ENCODE peak calls at places on chromosomes 11 and 22, in five cellular contexts. One of them, this sample, is unnamed.

GRCh38 chr11:100830978-100831732 is 144.1 kb downstream of the ARHGAP42 start:
- DNase-seq in colonic mucosa: no peak
- DNase-seq in ovary: no peak
- DNase-seq in HL-60: no peak
- DNase-seq in HCT116: no peak
- DNase-seq in this sample: no peak

GRCh38 chr11:27700351-27701261 is at the start of gene BDNF:
- DNase-seq in colonic mucosa: no peak
- DNase-seq in ovary: no peak
- DNase-seq in HL-60: no peak
- DNase-seq in HCT116: no peak
- DNase-seq in this sample: no peak

GRCh38 chr11:120546312-120547205 is 35.0 kb downstream of the GRIK4 start:
- DNase-seq in colonic mucosa: peak; percentile 55
- DNase-seq in ovary: peak; percentile 81
- DNase-seq in HL-60: no peak
- DNase-seq in HCT116: peak; percentile 58
- DNase-seq in this sample: no peak

GRCh38 chr22:40524392-40525249 is 111.9 kb downstream of the MRTFA start:
- DNase-seq in colonic mucosa: no peak
- DNase-seq in ovary: no peak
- DNase-seq in HL-60: no peak
- DNase-seq in HCT116: no peak
- DNase-seq in this sample: no peak

GRCh38 chr11:118928870-118929495 is 3.3 kb upstream of the BCL9L start:
- DNase-seq in colonic mucosa: peak; percentile 65
- DNase-seq in ovary: no peak
- DNase-seq in HL-60: no peak
- DNase-seq in HCT116: no peak
- DNase-seq in this sample: no peak

GRCh38 chr22:39454385-39454871 is 2.4 kb upstream of the MGAT3 start:
- DNase-seq in colonic mucosa: peak; percentile 46
- DNase-seq in ovary: no peak
- DNase-seq in HL-60: no peak
- DNase-seq in HCT116: no peak
- DNase-seq in this sample: no peak

GRCh38 chr22:28600546-28601143 is 79.0 kb downstream of the TTC28 start:
- DNase-seq in colonic mucosa: peak; percentile 27
- DNase-seq in ovary: no peak
- DNase-seq in HL-60: peak; percentile 29
- DNase-seq in HCT116: peak; percentile 24
- DNase-seq in this sample: peak; percentile 31

GRCh38 chr11:14768789-14769188 is 123.2 kb downstream of the CYP2R1 start:
- DNase-seq in colonic mucosa: no peak
- DNase-seq in ovary: no peak
- DNase-seq in HL-60: no peak
- DNase-seq in HCT116: no peak
- DNase-seq in this sample: no peak

GRCh38 chr22:39325392-39325932 is 6.0 kb upstream of the RPL3 start:
- DNase-seq in colonic mucosa: no peak
- DNase-seq in ovary: no peak
- DNase-seq in HL-60: no peak
- DNase-seq in HCT116: no peak
- DNase-seq in this sample: no peak

GRCh38 chr11:87286338-87286737 is 248.6 kb downstream of the TMEM135 start:
- DNase-seq in colonic mucosa: no peak
- DNase-seq in ovary: no peak
- DNase-seq in HL-60: no peak
- DNase-seq in HCT116: no peak
- DNase-seq in this sample: no peak

GRCh38 chr11:102226702-102227101 is 90.6 kb upstream of the BIRC3 start:
- DNase-seq in colonic mucosa: no peak
- DNase-seq in ovary: no peak
- DNase-seq in HL-60: no peak
- DNase-seq in HCT116: no peak
- DNase-seq in this sample: no peak

GRCh38 chr11:32297629-32298028 is 137.7 kb downstream of the WT1 start:
- DNase-seq in colonic mucosa: no peak
- DNase-seq in ovary: no peak
- DNase-seq in HL-60: no peak
- DNase-seq in HCT116: peak; percentile 31
- DNase-seq in this sample: no peak

GRCh38 chr22:28958611-28959010 is 75.2 kb downstream of the ZNRF3 start:
- DNase-seq in colonic mucosa: no peak
- DNase-seq in ovary: no peak
- DNase-seq in HL-60: no peak
- DNase-seq in HCT116: no peak
- DNase-seq in this sample: no peak

GRCh38 chr11:8382436-8383053 is 118.9 kb upstream of the LMO1 start:
- DNase-seq in colonic mucosa: no peak
- DNase-seq in ovary: no peak
- DNase-seq in HL-60: no peak
- DNase-seq in HCT116: no peak
- DNase-seq in this sample: no peak

GRCh38 chr11:36385121-36385530 is 89.0 kb downstream of the PRR5L start:
- DNase-seq in colonic mucosa: no peak
- DNase-seq in ovary: no peak
- DNase-seq in HL-60: no peak
- DNase-seq in HCT116: no peak
- DNase-seq in this sample: no peak

GRCh38 chr22:49632199-49633009 is 195.3 kb downstream of the BRD1 start:
- DNase-seq in colonic mucosa: peak; percentile 44
- DNase-seq in ovary: peak; percentile 78
- DNase-seq in HL-60: no peak
- DNase-seq in HCT116: peak; percentile 7
- DNase-seq in this sample: no peak

GRCh38 chr11:130131957-130132850 is 27.4 kb upstream of the ST14 start:
- DNase-seq in colonic mucosa: peak; percentile 63
- DNase-seq in ovary: no peak
- DNase-seq in HL-60: no peak
- DNase-seq in HCT116: peak; percentile 53
- DNase-seq in this sample: peak; percentile 26

GRCh38 chr11:30128269-30128932 is 102.4 kb upstream of the FSHB start:
- DNase-seq in colonic mucosa: no peak
- DNase-seq in ovary: no peak
- DNase-seq in HL-60: no peak
- DNase-seq in HCT116: peak; percentile 12
- DNase-seq in this sample: peak; percentile 38

GRCh38 chr11:30564994-30565393 is 21.2 kb downstream of the MPPED2 start:
- DNase-seq in colonic mucosa: no peak
- DNase-seq in ovary: no peak
- DNase-seq in HL-60: no peak
- DNase-seq in HCT116: no peak
- DNase-seq in this sample: no peak

GRCh38 chr11:134150195-134150903 is 73.4 kb downstream of the NCAPD3 start:
- DNase-seq in colonic mucosa: no peak
- DNase-seq in ovary: no peak
- DNase-seq in HL-60: no peak
- DNase-seq in HCT116: no peak
- DNase-seq in this sample: no peak

GRCh38 chr11:69431136-69431535 is 50.3 kb upstream of the LINC01488 start:
- DNase-seq in colonic mucosa: no peak
- DNase-seq in ovary: no peak
- DNase-seq in HL-60: no peak
- DNase-seq in HCT116: no peak
- DNase-seq in this sample: no peak

GRCh38 chr11:130631119-130631518 is 182.7 kb downstream of the ADAMTS15 start:
- DNase-seq in colonic mucosa: no peak
- DNase-seq in ovary: no peak
- DNase-seq in HL-60: no peak
- DNase-seq in HCT116: peak; percentile 52
- DNase-seq in this sample: no peak

GRCh38 chr11:67495234-67496005 is 9.7 kb downstream of the PITPNM1 start:
- DNase-seq in colonic mucosa: no peak
- DNase-seq in ovary: no peak
- DNase-seq in HL-60: no peak
- DNase-seq in HCT116: no peak
- DNase-seq in this sample: no peak

GRCh38 chr22:19149047-19149883 is 827 bp downstream of the GSC2 start:
- DNase-seq in colonic mucosa: no peak
- DNase-seq in ovary: no peak
- DNase-seq in HL-60: peak; percentile 48
- DNase-seq in HCT116: no peak
- DNase-seq in this sample: no peak

GRCh38 chr22:42948205-42948804 is 66.6 kb downstream of the PACSIN2 start:
- DNase-seq in colonic mucosa: no peak
- DNase-seq in ovary: no peak
- DNase-seq in HL-60: no peak
- DNase-seq in HCT116: no peak
- DNase-seq in this sample: no peak

GRCh38 chr11:107916671-107917241 is 11.5 kb upstream of the RAB39A start:
- DNase-seq in colonic mucosa: peak; percentile 32
- DNase-seq in ovary: no peak
- DNase-seq in HL-60: no peak
- DNase-seq in HCT116: no peak
- DNase-seq in this sample: no peak

GRCh38 chr11:48006301-48006992 is 26.1 kb downstream of the PTPRJ start:
- DNase-seq in colonic mucosa: no peak
- DNase-seq in ovary: no peak
- DNase-seq in HL-60: no peak
- DNase-seq in HCT116: no peak
- DNase-seq in this sample: no peak

GRCh38 chr11:130801287-130802146 is 114.8 kb downstream of the SNX19 start:
- DNase-seq in colonic mucosa: no peak
- DNase-seq in ovary: no peak
- DNase-seq in HL-60: no peak
- DNase-seq in HCT116: no peak
- DNase-seq in this sample: no peak

GRCh38 chr11:12884751-12885318 is 124.3 kb upstream of the RASSF10 start:
- DNase-seq in colonic mucosa: no peak
- DNase-seq in ovary: no peak
- DNase-seq in HL-60: no peak
- DNase-seq in HCT116: no peak
- DNase-seq in this sample: no peak

DNA sequence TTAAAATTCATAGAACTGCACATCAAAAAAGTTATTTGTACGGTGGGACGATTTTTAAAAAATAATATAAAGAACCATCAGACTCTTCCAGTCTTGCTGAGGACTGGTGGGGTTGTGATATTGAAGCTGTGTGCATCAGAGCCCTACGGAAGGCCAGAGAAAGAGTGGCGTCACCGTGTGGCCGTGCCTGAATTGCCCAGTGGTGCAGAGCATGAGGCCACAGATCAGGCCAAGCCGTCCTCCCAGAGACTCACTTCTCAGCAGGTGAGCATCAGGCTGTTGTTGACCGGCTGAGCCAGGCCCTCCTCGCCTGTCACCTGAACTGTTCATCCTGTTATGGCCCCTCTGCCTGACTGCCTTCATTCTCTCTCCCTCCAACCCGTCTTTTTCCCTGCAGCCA is 1013.9 kb downstream of the TBC1D22A start:
- DNase-seq in colonic mucosa: no peak
- DNase-seq in ovary: no peak
- DNase-seq in HL-60: no peak
- DNase-seq in HCT116: no peak
- DNase-seq in this sample: no peak
- TF ChIP-seq CTCF in colonic mucosa: no peak
- TF ChIP-seq CTCF in ovary: no peak
- TF ChIP-seq CTCF in HL-60: no peak
- TF ChIP-seq CTCF in HCT116: no peak
- TF ChIP-seq CTCF in this sample: peak; percentile 15

GRCh38 chr11:99063331-99063730 is 42.6 kb downstream of the CNTN5 start:
- DNase-seq in colonic mucosa: no peak
- DNase-seq in ovary: no peak
- DNase-seq in HL-60: no peak
- DNase-seq in HCT116: no peak
- DNase-seq in this sample: no peak
- H3K4me3 ChIP-seq in colonic mucosa: no peak overlapping the region
- H3K4me3 ChIP-seq in ovary: no peak overlapping the region
- H3K4me3 ChIP-seq in HL-60: no peak overlapping the region
- H3K4me3 ChIP-seq in HCT116: no peak overlapping the region
- H3K4me3 ChIP-seq in this sample: no peak overlapping the region

GRCh38 chr11:2904153-2905052 is 18.8 kb upstream of the CDKN1C start:
- DNase-seq in colonic mucosa: peak; percentile 96
- DNase-seq in ovary: no peak
- DNase-seq in HL-60: no peak
- DNase-seq in HCT116: no peak
- DNase-seq in this sample: no peak

GRCh38 chr11:2903672-2904011 is 18.1 kb upstream of the CDKN1C start:
- DNase-seq in colonic mucosa: peak; percentile 88
- DNase-seq in ovary: no peak
- DNase-seq in HL-60: no peak
- DNase-seq in HCT116: no peak
- DNase-seq in this sample: no peak

GRCh38 chr11:2901196-2901796 is 15.7 kb upstream of the CDKN1C start:
- DNase-seq in colonic mucosa: no peak
- DNase-seq in ovary: no peak
- DNase-seq in HL-60: no peak
- DNase-seq in HCT116: no peak
- DNase-seq in this sample: no peak

GRCh38 chr11:2901854-2902783 is 16.5 kb upstream of the CDKN1C start:
- DNase-seq in colonic mucosa: peak; percentile 99
- DNase-seq in ovary: peak; percentile 93
- DNase-seq in HL-60: peak; percentile 91
- DNase-seq in HCT116: peak; percentile 74
- DNase-seq in this sample: peak; percentile 85

DNA sequence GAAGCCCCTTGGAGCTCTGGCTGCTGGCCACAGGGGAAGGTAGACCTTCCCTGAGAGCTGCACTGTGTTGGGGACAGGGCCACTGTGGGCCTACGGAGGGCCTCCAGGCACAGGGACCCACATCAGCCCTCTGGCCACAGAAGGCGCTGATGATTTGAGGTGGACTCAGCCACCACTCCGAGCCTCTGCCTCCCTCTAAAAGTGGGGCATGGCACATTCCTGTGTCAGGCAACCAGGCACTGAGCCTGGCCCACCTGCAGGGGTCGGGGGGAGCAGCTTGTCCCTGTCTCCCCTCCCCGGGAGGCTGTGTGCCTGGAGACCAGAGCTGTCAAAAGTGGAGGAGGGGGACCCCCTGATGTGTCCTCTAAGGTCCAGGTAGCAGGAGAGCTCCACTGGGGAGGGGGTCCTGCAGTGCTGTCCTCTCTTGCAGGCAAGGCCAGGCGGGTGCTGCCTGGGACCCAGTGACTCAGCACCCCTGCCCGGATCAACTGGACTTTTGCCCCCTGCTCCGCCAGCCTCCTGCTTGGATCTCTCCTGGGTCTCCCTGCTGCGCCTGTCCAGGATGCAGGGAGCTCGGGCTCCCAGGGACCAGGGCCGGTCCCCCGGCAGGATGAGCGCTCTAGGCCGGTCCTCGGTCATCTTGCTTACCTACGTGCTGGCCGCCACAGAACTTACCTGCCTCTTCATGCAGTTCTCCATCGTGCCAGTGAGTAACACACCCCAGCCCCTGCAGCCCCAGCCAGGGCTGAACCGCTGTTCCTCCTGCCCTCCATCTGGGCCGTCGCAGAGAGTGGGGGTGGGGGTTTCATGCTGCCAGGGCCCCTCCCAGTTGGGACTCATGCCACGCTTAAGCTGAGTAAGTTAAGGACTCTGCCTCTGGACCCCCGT is 17.5 kb upstream of the CDKN1C start:
- DNase-seq in colonic mucosa: peak; percentile 77
- DNase-seq in ovary: no peak
- DNase-seq in HL-60: no peak
- DNase-seq in HCT116: no peak
- DNase-seq in this sample: no peak
- TF ChIP-seq CTCF in colonic mucosa: no peak
- TF ChIP-seq CTCF in ovary: no peak
- TF ChIP-seq CTCF in HL-60: no peak
- TF ChIP-seq CTCF in HCT116: peak; percentile 7
- TF ChIP-seq CTCF in this sample: no peak

GRCh38 chr11:63889344-63889743 is 27.6 kb downstream of the RCOR2 start:
- DNase-seq in colonic mucosa: peak; percentile 78
- DNase-seq in ovary: no peak
- DNase-seq in HL-60: no peak
- DNase-seq in HCT116: no peak
- DNase-seq in this sample: no peak
- H3K4me3 ChIP-seq in colonic mucosa: peak overlapping the region; percentile 33
- H3K4me3 ChIP-seq in ovary: no peak overlapping the region
- H3K4me3 ChIP-seq in HL-60: no peak overlapping the region
- H3K4me3 ChIP-seq in HCT116: no peak overlapping the region
- H3K4me3 ChIP-seq in this sample: no peak overlapping the region